ENCODE peak calls at places on chromosome 1, in six cellular contexts. L is AG08396; Y is cardiac muscle cell; Q is T-helper 9 cell; J is HT-29; X is stimulated activated naive CD4-positive, alpha-beta T cell. N is an unnamed sample.

GRCh38 chr1:41540886-41541591 is 56.6 kb upstream of the EDN2 start:
- DNase-seq in Q (no peak), L (no peak), Y (no peak), J (no peak), X (no peak), N (peak; percentile 17)

GRCh38 chr1:111219466-111220286 is 7.8 kb upstream of the CHI3L2 start:
- DNase-seq in Q (no peak), X (no peak), J (no peak), L (no peak), Y (peak; percentile 75), N (no peak)

GRCh38 chr1:10242811-10243210 is 32.4 kb downstream of the KIF1B start:
- DNase-seq in Y (no peak), J (no peak), L (no peak), Q (no peak), X (no peak), N (no peak)

GRCh38 chr1:34268311-34269042 is 91.8 kb downstream of the C1orf94 start:
- DNase-seq in L (peak; percentile 46), J (no peak), X (no peak), Y (no peak), Q (no peak), N (no peak)

GRCh38 chr1:113895961-113896360 is 8.6 kb upstream of the BCL2L15 start:
- DNase-seq in J (no peak), X (no peak), Y (no peak), L (no peak), Q (no peak), N (no peak)

GRCh38 chr1:9595968-9596340 is 7.2 kb downstream of the TMEM201 start:
- DNase-seq in L (no peak), X (no peak), Q (no peak), J (no peak), Y (no peak), N (peak; percentile 37)

GRCh38 chr1:243378666-243379065 is 122.8 kb downstream of the SDCCAG8 start:
- DNase-seq in Q (no peak), X (no peak), J (no peak), L (no peak), Y (no peak), N (no peak)

GRCh38 chr1:98251497-98251896 is 330.7 kb upstream of the DPYD start:
- DNase-seq in X (no peak), Y (no peak), L (no peak), J (no peak), Q (no peak), N (no peak)

GRCh38 chr1:9022773-9023172 is 3.5 kb downstream of the SLC2A7 start:
- DNase-seq in Y (no peak), J (no peak), L (no peak), X (no peak), Q (no peak), N (no peak)

GRCh38 chr1:42259059-42259738 is 75.8 kb downstream of the FOXJ3 start:
- DNase-seq in J (no peak), Q (no peak), L (peak; percentile 23), X (no peak), Y (peak; percentile 26), N (no peak)

GRCh38 chr1:23743287-23744052 is at the start of gene ELOA:
- DNase-seq in J (peak; percentile 69), Y (peak; percentile 87), L (peak; percentile 91), X (peak; percentile 61), Q (peak; percentile 62), N (peak; percentile 80)

GRCh38 chr1:206466840-206467649 is 3.2 kb upstream of the IKBKE start:
- DNase-seq in L (no peak), Q (no peak), Y (no peak), J (no peak), X (no peak), N (no peak)

GRCh38 chr1:7341145-7341900 is 429.8 kb upstream of the VAMP3 start:
- DNase-seq in Q (no peak), L (no peak), J (no peak), X (no peak), Y (no peak), N (peak; percentile 27)

N was measured in heart left ventricle.